ENCODE peak calls at places on chromosomes 16 and 17, in five cellular contexts. F is brain microvascular endothelial cell, Z is colonic mucosa, P is OCI-LY7, Y is esophagus squamous epithelium. A is an unnamed sample.

GRCh38 chr17:30291571-30292489 is at the start of gene BLMH:
- DNase-seq in F (peak; percentile 56), Z (peak; percentile 82), P (peak; percentile 76), Y (no peak), A (peak; percentile 89)

GRCh38 chr17:13474073-13474800 is 127.5 kb downstream of the HS3ST3A1 start:
- DNase-seq in F (peak; percentile 32), Z (no peak), P (no peak), Y (no peak), A (no peak)

GRCh38 chr16:85569615-85570212 is 43.4 kb upstream of the GSE1 start:
- DNase-seq in F (peak; percentile 81), Z (no peak), P (peak; percentile 70), Y (no peak), A (no peak)

GRCh38 chr16:84270071-84270470 is 24.6 kb upstream of the WFDC1 start:
- DNase-seq in F (no peak), Z (no peak), P (no peak), Y (no peak), A (no peak)

GRCh38 chr16:77273815-77274214 is 74.6 kb downstream of the SYCE1L start:
- DNase-seq in F (no peak), Z (no peak), P (no peak), Y (no peak), A (no peak)

GRCh38 chr17:66893382-66893781 is 58.5 kb downstream of the CACNG5 start:
- DNase-seq in F (no peak), Z (no peak), P (no peak), Y (no peak), A (no peak)

GRCh38 chr17:45398800-45399199 is 33.9 kb downstream of the ARHGAP27 start:
- DNase-seq in F (no peak), Z (no peak), P (no peak), Y (no peak), A (no peak)

GRCh38 chr16:57113664-57114063 is 21.3 kb downstream of the CPNE2 start:
- DNase-seq in F (no peak), Z (no peak), P (no peak), Y (no peak), A (no peak)

GRCh38 chr17:7014261-7014994 is 2.0 kb downstream of the RNASEK start:
- DNase-seq in F (peak; percentile 94), Z (peak; percentile 96), P (peak; percentile 98), Y (peak; percentile 88), A (peak; percentile 99)

GRCh38 chr17:7015587-7016020 is 3.2 kb downstream of the RNASEK start:
- DNase-seq in F (no peak), Z (no peak), P (no peak), Y (no peak), A (peak; percentile 65)

GRCh38 chr17:7016886-7017826 is 4.7 kb downstream of the RNASEK start:
- DNase-seq in F (no peak), Z (no peak), P (no peak), Y (no peak), A (no peak)

GRCh38 chr17:7016406-7016805 is 4.0 kb downstream of the RNASEK start:
- DNase-seq in F (no peak), Z (no peak), P (no peak), Y (no peak), A (no peak)

GRCh38 chr17:7014995-7015586 is 2.7 kb downstream of the RNASEK start:
- DNase-seq in F (peak; percentile 78), Z (peak; percentile 45), P (peak; percentile 33), Y (no peak), A (no peak)
- TF ChIP-seq CTCF in F (no peak), Z (peak; percentile 30), P (no peak), Y (no peak), A (no peak)

DNA sequence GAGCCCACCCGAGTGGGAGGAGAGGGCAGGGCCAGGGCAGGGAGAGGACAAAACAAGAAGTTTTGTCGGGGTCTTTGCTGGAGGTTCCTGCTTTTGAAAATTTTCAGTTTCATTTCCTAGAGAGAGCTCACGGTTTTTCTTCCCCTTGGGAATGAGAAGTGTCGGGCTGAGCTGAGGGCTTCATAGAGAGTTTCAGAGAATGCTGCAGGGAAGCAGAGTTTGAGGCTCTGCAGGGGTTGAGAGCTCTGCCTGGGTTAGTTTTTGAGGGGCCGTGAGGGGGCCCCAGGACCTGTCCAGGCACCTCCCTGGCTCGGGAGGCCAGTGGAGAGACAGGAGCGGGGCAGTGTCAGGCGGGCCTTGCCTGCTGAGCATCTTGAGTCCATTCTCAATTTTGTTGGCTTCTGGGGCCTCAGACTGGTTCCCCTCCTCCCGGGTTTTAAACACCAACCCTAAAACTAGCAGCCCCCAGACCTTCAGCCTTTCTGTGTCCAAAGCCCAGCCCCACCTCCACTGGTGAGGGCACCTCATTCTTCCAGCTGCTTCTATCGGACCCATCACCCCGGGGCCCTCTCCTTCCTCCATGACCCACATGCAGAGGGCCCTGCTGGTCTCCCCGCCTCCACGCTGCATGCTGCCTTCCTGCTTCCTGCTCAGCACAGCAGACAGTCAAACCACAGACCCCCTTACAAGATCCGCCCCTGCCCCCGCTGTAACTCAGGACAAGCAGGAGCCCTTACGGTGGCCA is 3.6 kb downstream of the RNF213 start:
- DNase-seq in F (no peak), Z (no peak), P (peak; percentile 36), Y (no peak), A (no peak)
- H3K27ac ChIP-seq in F (no peak overlapping the region), Z (peak overlapping the region; percentile 99), P (no peak overlapping the region), Y (peak overlapping the region; percentile 100), A (peak overlapping the region; percentile 72)

GRCh38 chr16:53704445-53704813 is 473 bp downstream of the FTO start:
- DNase-seq in F (no peak), Z (no peak), P (no peak), Y (no peak), A (no peak)

GRCh38 chr16:53707671-53708070 is 3.7 kb downstream of the FTO start:
- DNase-seq in F (no peak), Z (no peak), P (no peak), Y (no peak), A (no peak)

GRCh38 chr16:53708490-53708889 is 4.5 kb downstream of the FTO start:
- DNase-seq in F (no peak), Z (no peak), P (no peak), Y (no peak), A (no peak)

GRCh38 chr16:53703590-53704444 is at the start of the genes FTO and RPGRIP1L:
- DNase-seq in F (peak; percentile 99), Z (peak; percentile 100), P (peak; percentile 98), Y (peak; percentile 81), A (peak; percentile 98)
- TF ChIP-seq CTCF in F (no peak), Z (no peak), P (no peak), Y (peak; percentile 9), A (peak; percentile 14)

GRCh38 chr16:73483934-73484712 is 436.2 kb upstream of the ZFHX3 start:
- DNase-seq in F (no peak), Z (no peak), P (no peak), Y (no peak), A (no peak)
- H3K27ac ChIP-seq in F (no peak overlapping the region), Z (no peak overlapping the region), P (no peak overlapping the region), Y (no peak overlapping the region), A (no peak overlapping the region)

GRCh38 chr16:533391-534088 is 6.0 kb downstream of the CAPN15 start:
- DNase-seq in F (no peak), Z (peak; percentile 89), P (no peak), Y (no peak), A (no peak)
- TF ChIP-seq CTCF in F (peak; percentile 13), Z (no peak), P (no peak), Y (no peak), A (no peak)

DNA sequence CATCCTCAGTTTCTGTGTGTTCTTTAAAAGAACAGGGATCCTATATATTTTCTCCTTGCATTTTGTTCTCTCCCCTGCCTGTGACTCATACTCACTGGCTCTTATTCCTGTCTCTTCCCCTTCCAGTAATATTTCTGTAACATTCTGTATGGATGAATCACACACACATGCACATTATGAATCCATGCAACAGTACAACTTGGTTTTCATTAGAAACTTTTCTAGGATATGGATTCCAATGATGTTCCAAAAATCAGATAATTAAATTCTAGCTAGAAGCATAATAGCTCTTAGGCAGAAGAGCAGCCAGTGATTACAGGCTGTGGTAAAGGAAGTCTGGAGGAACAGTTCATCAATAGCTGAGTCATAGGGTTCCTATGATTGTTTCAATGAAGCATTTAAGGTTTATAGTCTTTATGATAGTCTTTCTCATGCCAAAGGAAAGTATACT is 119.6 kb upstream of the PMFBP1 start:
- DNase-seq in F (peak; percentile 83), Z (no peak), P (no peak), Y (no peak), A (no peak)
- H3K27ac ChIP-seq in F (peak overlapping the region; percentile 86), Z (peak overlapping the region; percentile 19), P (no peak overlapping the region), Y (peak overlapping the region; percentile 33), A (peak overlapping the region; percentile 71)

GRCh38 chr17:32349854-32350661 is at the start of gene ZNF207:
- DNase-seq in F (peak; percentile 93), Z (peak; percentile 95), P (peak; percentile 98), Y (peak; percentile 74), A (peak; percentile 71)
- TF ChIP-seq CTCF in F (no peak), Z (no peak), P (no peak), Y (no peak), A (no peak)

A was measured in ascending aorta.